ENCODE peak calls at places on chromosomes 16 and 17, in eight cellular contexts. One of them, this sample, is unnamed.

GRCh38 chr16:30557397-30557949 is 701 bp downstream of the ZNF764 start:
- DNase-seq in NCI-H2081: no peak
- DNase-seq in EL: no peak
- DNase-seq in cardiac fibroblast: no peak
- DNase-seq in T-helper 17 cell: no peak
- DNase-seq in breast epithelium: no peak
- DNase-seq in NCI-H1105 treated with DMSO at 0.1 percent for 48 hours: no peak
- DNase-seq in NCI-H1417: peak
- DNase-seq in this sample: no peak

GRCh38 chr17:81514735-81515529 is 2.3 kb upstream of the ACTG1 start:
- DNase-seq in NCI-H2081: peak
- DNase-seq in EL: peak
- DNase-seq in cardiac fibroblast: peak
- DNase-seq in T-helper 17 cell: peak
- DNase-seq in breast epithelium: peak
- DNase-seq in NCI-H1105 treated with DMSO at 0.1 percent for 48 hours: peak
- DNase-seq in NCI-H1417: peak
- DNase-seq in this sample: peak

GRCh38 chr16:11738742-11739544 is 3.7 kb downstream of the TXNDC11 start:
- DNase-seq in NCI-H2081: no peak
- DNase-seq in EL: no peak
- DNase-seq in cardiac fibroblast: no peak
- DNase-seq in T-helper 17 cell: no peak
- DNase-seq in breast epithelium: no peak
- DNase-seq in NCI-H1105 treated with DMSO at 0.1 percent for 48 hours: no peak
- DNase-seq in NCI-H1417: no peak
- DNase-seq in this sample: no peak

GRCh38 chr17:77691216-77692085 is 267.1 kb upstream of the TNRC6C start:
- DNase-seq in NCI-H2081: no peak
- DNase-seq in EL: no peak
- DNase-seq in cardiac fibroblast: no peak
- DNase-seq in T-helper 17 cell: no peak
- DNase-seq in breast epithelium: peak
- DNase-seq in NCI-H1105 treated with DMSO at 0.1 percent for 48 hours: no peak
- DNase-seq in NCI-H1417: peak
- DNase-seq in this sample: no peak

GRCh38 chr16:4839942-4840341 is 7.1 kb downstream of the GLYR1 start:
- DNase-seq in NCI-H2081: no peak
- DNase-seq in EL: no peak
- DNase-seq in cardiac fibroblast: no peak
- DNase-seq in T-helper 17 cell: no peak
- DNase-seq in breast epithelium: no peak
- DNase-seq in NCI-H1105 treated with DMSO at 0.1 percent for 48 hours: no peak
- DNase-seq in NCI-H1417: no peak
- DNase-seq in this sample: no peak

GRCh38 chr17:55768946-55769624 is 18.2 kb downstream of the PCTP start:
- DNase-seq in NCI-H2081: no peak
- DNase-seq in EL: peak
- DNase-seq in cardiac fibroblast: peak
- DNase-seq in T-helper 17 cell: no peak
- DNase-seq in breast epithelium: no peak
- DNase-seq in NCI-H1105 treated with DMSO at 0.1 percent for 48 hours: no peak
- DNase-seq in NCI-H1417: no peak
- DNase-seq in this sample: peak

GRCh38 chr17:15161395-15161794 is 103.7 kb downstream of the PMP22 start:
- DNase-seq in NCI-H2081: no peak
- DNase-seq in EL: no peak
- DNase-seq in cardiac fibroblast: no peak
- DNase-seq in T-helper 17 cell: no peak
- DNase-seq in breast epithelium: no peak
- DNase-seq in NCI-H1105 treated with DMSO at 0.1 percent for 48 hours: no peak
- DNase-seq in NCI-H1417: no peak
- DNase-seq in this sample: no peak

GRCh38 chr17:5249615-5250014 is 15.0 kb upstream of the SCIMP start:
- DNase-seq in NCI-H2081: peak
- DNase-seq in EL: peak
- DNase-seq in cardiac fibroblast: peak
- DNase-seq in T-helper 17 cell: peak
- DNase-seq in breast epithelium: peak
- DNase-seq in NCI-H1105 treated with DMSO at 0.1 percent for 48 hours: peak
- DNase-seq in NCI-H1417: peak
- DNase-seq in this sample: peak

GRCh38 chr17:47952181-47953021 is 5.3 kb downstream of the PRR15L start:
- DNase-seq in NCI-H2081: no peak
- DNase-seq in EL: no peak
- DNase-seq in cardiac fibroblast: no peak
- DNase-seq in T-helper 17 cell: no peak
- DNase-seq in breast epithelium: peak
- DNase-seq in NCI-H1105 treated with DMSO at 0.1 percent for 48 hours: no peak
- DNase-seq in NCI-H1417: no peak
- DNase-seq in this sample: no peak

GRCh38 chr16:81779540-81780320 is 639 bp downstream of the PLCG2 start:
- DNase-seq in NCI-H2081: no peak
- DNase-seq in EL: peak
- DNase-seq in cardiac fibroblast: no peak
- DNase-seq in T-helper 17 cell: no peak
- DNase-seq in breast epithelium: no peak
- DNase-seq in NCI-H1105 treated with DMSO at 0.1 percent for 48 hours: no peak
- DNase-seq in NCI-H1417: no peak
- DNase-seq in this sample: no peak

GRCh38 chr17:66843606-66844005 is 8.7 kb downstream of the CACNG5 start:
- DNase-seq in NCI-H2081: no peak
- DNase-seq in EL: no peak
- DNase-seq in cardiac fibroblast: no peak
- DNase-seq in T-helper 17 cell: no peak
- DNase-seq in breast epithelium: no peak
- DNase-seq in NCI-H1105 treated with DMSO at 0.1 percent for 48 hours: no peak
- DNase-seq in NCI-H1417: no peak
- DNase-seq in this sample: no peak

GRCh38 chr17:6539871-6540270 is 16.5 kb downstream of the PITPNM3 start:
- DNase-seq in NCI-H2081: no peak
- DNase-seq in EL: no peak
- DNase-seq in cardiac fibroblast: no peak
- DNase-seq in T-helper 17 cell: no peak
- DNase-seq in breast epithelium: no peak
- DNase-seq in NCI-H1105 treated with DMSO at 0.1 percent for 48 hours: no peak
- DNase-seq in NCI-H1417: no peak
- DNase-seq in this sample: no peak

GRCh38 chr17:2170023-2170422 is 115.1 kb downstream of the HIC1 start:
- DNase-seq in NCI-H2081: no peak
- DNase-seq in EL: no peak
- DNase-seq in cardiac fibroblast: no peak
- DNase-seq in T-helper 17 cell: no peak
- DNase-seq in breast epithelium: no peak
- DNase-seq in NCI-H1105 treated with DMSO at 0.1 percent for 48 hours: no peak
- DNase-seq in NCI-H1417: no peak
- DNase-seq in this sample: no peak

GRCh38 chr17:34177642-34178041 is 77.4 kb upstream of the CCL2 start:
- DNase-seq in NCI-H2081: no peak
- DNase-seq in EL: peak
- DNase-seq in cardiac fibroblast: peak
- DNase-seq in T-helper 17 cell: no peak
- DNase-seq in breast epithelium: no peak
- DNase-seq in NCI-H1105 treated with DMSO at 0.1 percent for 48 hours: no peak
- DNase-seq in NCI-H1417: no peak
- DNase-seq in this sample: no peak

GRCh38 chr17:17343160-17343735 is 40.1 kb downstream of the NT5M start:
- DNase-seq in NCI-H2081: no peak
- DNase-seq in EL: no peak
- DNase-seq in cardiac fibroblast: no peak
- DNase-seq in T-helper 17 cell: no peak
- DNase-seq in breast epithelium: no peak
- DNase-seq in NCI-H1105 treated with DMSO at 0.1 percent for 48 hours: no peak
- DNase-seq in NCI-H1417: no peak
- DNase-seq in this sample: no peak

This sample was measured in amniotic epithelial cell.